ENCODE peak calls at places on chromosome 12, in four cellular contexts. One of them, this sample, is unnamed.

GRCh38 chr12:12718853-12719252 is 1.7 kb downstream of the CDKN1B start:
- DNase-seq in germinal center: peak
- DNase-seq in T-helper 17 cell: no peak
- DNase-seq in SW480: peak
- DNase-seq in this sample: no peak

GRCh38 chr12:49537709-49538601 is 875 bp upstream of the KCNH3 start:
- DNase-seq in germinal center: peak
- DNase-seq in T-helper 17 cell: no peak
- DNase-seq in SW480: no peak
- DNase-seq in this sample: no peak

GRCh38 chr12:6273209-6273928 is 37.1 kb upstream of the PLEKHG6 start:
- DNase-seq in germinal center: no peak
- DNase-seq in SW480: peak
- DNase-seq in T-helper 17 cell: no peak
- DNase-seq in this sample: no peak

GRCh38 chr12:126974779-126975178 is 1292.2 kb upstream of the TMEM132C start:
- DNase-seq in SW480: no peak
- DNase-seq in T-helper 17 cell: no peak
- DNase-seq in germinal center: no peak
- DNase-seq in this sample: no peak

GRCh38 chr12:93824514-93825500 is 147.6 kb downstream of the CRADD start:
- DNase-seq in SW480: no peak
- DNase-seq in germinal center: no peak
- DNase-seq in T-helper 17 cell: no peak
- DNase-seq in this sample: no peak

GRCh38 chr12:80834724-80835123 is 103.0 kb downstream of the LIN7A start:
- DNase-seq in SW480: no peak
- DNase-seq in germinal center: no peak
- DNase-seq in T-helper 17 cell: no peak
- DNase-seq in this sample: no peak

GRCh38 chr12:12722351-12723146 is 5.4 kb downstream of the CDKN1B start:
- DNase-seq in germinal center: peak
- DNase-seq in T-helper 17 cell: no peak
- DNase-seq in SW480: peak
- DNase-seq in this sample: no peak

GRCh38 chr12:14995583-14996425 is 23.0 kb downstream of the PDE6H start:
- DNase-seq in T-helper 17 cell: no peak
- DNase-seq in germinal center: peak
- DNase-seq in SW480: peak
- DNase-seq in this sample: peak

GRCh38 chr12:109910254-109910968 is 10.3 kb downstream of the TCHP start:
- DNase-seq in SW480: no peak
- DNase-seq in germinal center: no peak
- DNase-seq in T-helper 17 cell: no peak
- DNase-seq in this sample: no peak

GRCh38 chr12:121579190-121579791 is 1.5 kb downstream of the KDM2B start:
- DNase-seq in germinal center: peak
- DNase-seq in T-helper 17 cell: peak
- DNase-seq in SW480: no peak
- DNase-seq in this sample: no peak

GRCh38 chr12:69070319-69071090 is 137.5 kb upstream of the CPM start:
- DNase-seq in germinal center: peak
- DNase-seq in T-helper 17 cell: peak
- DNase-seq in SW480: peak
- DNase-seq in this sample: peak

GRCh38 chr12:105321125-105321524 is 9.4 kb upstream of the C12orf75 start:
- DNase-seq in germinal center: no peak
- DNase-seq in SW480: no peak
- DNase-seq in T-helper 17 cell: no peak
- DNase-seq in this sample: no peak

GRCh38 chr12:96132819-96133218 is 61.4 kb upstream of the ELK3 start:
- DNase-seq in SW480: peak
- DNase-seq in germinal center: no peak
- DNase-seq in T-helper 17 cell: no peak
- DNase-seq in this sample: no peak

GRCh38 chr12:88339254-88339949 is 197.3 kb downstream of the TMTC3 start:
- DNase-seq in germinal center: no peak
- DNase-seq in SW480: no peak
- DNase-seq in T-helper 17 cell: no peak
- DNase-seq in this sample: no peak

GRCh38 chr12:113914176-113914575 is 51.9 kb downstream of the RBM19 start:
- DNase-seq in T-helper 17 cell: no peak
- DNase-seq in SW480: no peak
- DNase-seq in germinal center: no peak
- DNase-seq in this sample: no peak

GRCh38 chr12:99253068-99253467 is 394.5 kb upstream of the GARIN6 start:
- DNase-seq in germinal center: no peak
- DNase-seq in SW480: peak
- DNase-seq in T-helper 17 cell: no peak
- DNase-seq in this sample: no peak

This sample was measured in LNCaP clone FGC.